ENCODE peak calls at places on chromosomes 5 and 9, in four cellular contexts. K, H, U and T are unnamed samples.
A peak's percentile ranks its signal among the peaks of the same experiment; 100 is the strongest.

GRCh38 chr5:177083351-177083750 is 3.4 kb upstream of the FGFR4 start:
- DNase-seq in K (no peak), H (no peak), U (no peak), T (no peak)

GRCh38 chr5:174751154-174751990 is 27.0 kb downstream of the MSX2 start:
- DNase-seq in K (no peak), H (no peak), U (no peak), T (peak; percentile 81)

GRCh38 chr5:45035991-45036390 is 227.2 kb downstream of the MRPS30 start:
- DNase-seq in K (no peak), H (no peak), U (no peak), T (no peak)

GRCh38 chr5:60649288-60649917 is 50.6 kb downstream of the DEPDC1B start:
- DNase-seq in K (no peak), H (no peak), U (peak; percentile 59), T (peak; percentile 51)

GRCh38 chr5:57002959-57003485 is 51.1 kb upstream of the MIER3 start:
- DNase-seq in K (no peak), H (no peak), U (no peak), T (no peak)

GRCh38 chr5:69129413-69129812 is 35.6 kb downstream of the SLC30A5 start:
- DNase-seq in K (no peak), H (no peak), U (no peak), T (no peak)

GRCh38 chr9:5698004-5698403 is 69.1 kb downstream of the RIC1 start:
- DNase-seq in K (no peak), H (no peak), U (no peak), T (no peak)

GRCh38 chr9:114033397-114034103 is 44.5 kb downstream of the AMBP start:
- DNase-seq in K (no peak), H (peak; percentile 21), U (peak; percentile 13), T (peak; percentile 71)

GRCh38 chr5:74040065-74040551 is 414.1 kb downstream of the ARHGEF28 start:
- DNase-seq in K (no peak), H (no peak), U (no peak), T (no peak)

GRCh38 chr9:124216474-124217176 is 41.1 kb upstream of the NEK6 start:
- DNase-seq in K (peak; percentile 56), H (peak; percentile 63), U (no peak), T (no peak)

GRCh38 chr5:133847301-133847700 is 121.1 kb downstream of the C5orf15 start:
- DNase-seq in K (no peak), H (no peak), U (no peak), T (no peak)

GRCh38 chr5:138635268-138635667 is 60.1 kb upstream of the HSPA9 start:
- DNase-seq in K (no peak), H (no peak), U (no peak), T (no peak)

GRCh38 chr9:6852243-6852963 is 94.6 kb downstream of the KDM4C start:
- DNase-seq in K (no peak), H (no peak), U (peak; percentile 30), T (no peak)

DNA sequence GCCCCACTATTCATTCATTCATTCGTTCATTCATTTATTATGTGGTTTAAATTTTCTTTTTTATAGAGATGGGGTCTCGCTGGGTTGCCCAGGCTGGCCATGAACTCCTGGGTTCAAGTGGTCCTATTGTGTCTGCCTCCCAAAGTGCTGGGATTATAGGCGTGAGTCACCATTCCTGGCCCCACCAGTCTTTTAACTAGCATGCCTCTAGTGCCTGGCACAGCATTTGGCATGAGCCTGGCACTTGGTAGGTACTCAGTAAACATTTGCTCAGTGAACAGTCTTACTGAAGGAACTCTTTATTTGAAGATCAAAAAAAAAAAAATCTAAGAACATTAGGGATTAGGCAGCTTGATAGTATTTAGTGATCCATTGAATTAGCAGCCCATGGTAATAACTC is 98.1 kb downstream of the KDM4C start:
- DNase-seq in K (no peak), H (peak; percentile 63), U (no peak), T (no peak)
- H3K4me1 ChIP-seq in K (no peaks in the 10 kb centered on the region), H (no peaks in the 10 kb centered on the region), U (peaks cover 16% of the 10 kb centered on the region), T (no peaks in the 10 kb centered on the region)

DNA sequence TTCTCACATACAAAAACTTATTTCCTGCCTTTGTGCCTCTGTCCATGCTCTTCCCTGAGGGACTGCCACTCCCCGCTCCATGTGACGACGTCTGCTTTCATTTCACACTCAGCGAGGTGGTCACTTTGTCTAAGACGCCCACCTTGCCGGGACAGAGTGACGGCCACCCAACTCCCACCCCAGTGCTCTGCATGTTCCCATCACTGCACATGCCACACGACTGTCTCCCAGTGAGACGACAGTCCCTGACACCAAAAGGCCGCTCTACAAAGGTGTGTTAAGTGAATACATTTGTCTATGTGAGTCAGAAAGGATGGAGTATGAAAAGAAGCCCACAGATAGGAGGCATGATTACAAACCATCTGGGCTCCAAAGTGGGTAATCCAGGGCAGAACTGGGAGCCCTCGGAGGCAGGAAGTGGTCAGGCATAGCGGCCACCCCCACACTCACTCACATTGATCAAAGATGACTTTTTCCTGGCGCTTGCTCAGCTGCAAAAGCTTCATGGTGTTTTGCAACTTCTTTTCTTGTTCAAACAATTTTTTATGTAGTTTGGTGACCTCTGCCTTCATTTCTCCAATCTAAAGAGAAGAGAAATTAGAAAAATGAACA is 185.8 kb downstream of the CDK5RAP2 start:
- DNase-seq in K (no peak), H (no peak), U (peak; percentile 27), T (no peak)
- TF ChIP-seq POLR2AphosphoS5 in K (no peak), H (no peak), U (no peak), T (no peak)

GRCh38 chr5:168525856-168526255 is 3.2 kb upstream of the FBLL1 start:
- DNase-seq in K (no peak), H (no peak), U (peak; percentile 69), T (no peak)

GRCh38 chr5:168528521-168529360 is at the start of gene FBLL1:
- DNase-seq in K (no peak), H (no peak), U (peak; percentile 19), T (peak; percentile 93)

GRCh38 chr5:168529361-168530234 is 493 bp downstream of the FBLL1 start:
- DNase-seq in K (no peak), H (no peak), U (no peak), T (peak; percentile 59)

GRCh38 chr5:168530751-168531150 is 1.6 kb downstream of the FBLL1 start:
- DNase-seq in K (no peak), H (no peak), U (no peak), T (no peak)

DNA sequence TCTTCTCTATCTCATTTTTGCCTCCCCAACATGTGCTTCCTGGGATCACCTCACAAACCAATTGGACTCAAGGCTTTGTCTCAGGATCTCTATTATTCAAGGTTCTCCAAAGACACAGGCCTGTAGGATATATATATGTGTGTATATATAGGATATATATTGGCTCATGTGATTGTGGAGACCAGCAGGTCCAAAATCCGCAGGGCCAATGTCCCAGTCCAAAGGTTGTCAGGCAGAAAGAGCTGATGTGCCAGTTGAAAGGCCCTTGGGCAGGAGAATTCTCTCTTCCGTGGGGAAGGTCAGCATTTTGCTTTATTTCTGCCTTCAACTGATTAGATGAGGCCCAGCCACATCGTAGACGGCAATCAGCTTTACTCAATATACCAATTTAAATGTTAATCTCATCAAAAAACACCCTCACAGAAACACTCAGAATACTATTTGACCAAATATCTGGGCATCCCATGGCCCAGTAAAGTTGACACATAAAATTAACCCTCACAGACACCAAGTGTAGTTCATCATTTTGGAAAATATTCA is 1.3 kb upstream of the FBLL1 start:
- DNase-seq in K (no peak), H (no peak), U (no peak), T (no peak)
- H3K27me3 ChIP-seq in K (peaks cover 49% of the 10 kb centered on the region), H (no peaks in the 10 kb centered on the region), U (no peaks in the 10 kb centered on the region), T (peaks cover 26% of the 10 kb centered on the region)

GRCh38 chr5:17219431-17219830 is 2.0 kb downstream of the BASP1 start:
- DNase-seq in K (no peak), H (no peak), U (no peak), T (no peak)

GRCh38 chr5:17218353-17219005 is 1.0 kb downstream of the BASP1 start:
- DNase-seq in K (peak; percentile 43), H (no peak), U (no peak), T (peak; percentile 50)

GRCh38 chr5:17216974-17217325 is 481 bp upstream of the BASP1 start:
- DNase-seq in K (no peak), H (no peak), U (no peak), T (peak; percentile 74)

GRCh38 chr5:17217421-17218352 is at the start of gene BASP1:
- DNase-seq in K (peak; percentile 79), H (peak; percentile 81), U (no peak), T (peak; percentile 88)

GRCh38 chr5:17219006-17219422 is 1.6 kb downstream of the BASP1 start:
- DNase-seq in K (no peak), H (peak; percentile 31), U (no peak), T (peak; percentile 80)
- H3K4me1 ChIP-seq in K (no peaks in the 10 kb centered on the region), H (peaks cover 34% of the 10 kb centered on the region), U (no peaks in the 10 kb centered on the region), T (peaks cover 59% of the 10 kb centered on the region)

DNA sequence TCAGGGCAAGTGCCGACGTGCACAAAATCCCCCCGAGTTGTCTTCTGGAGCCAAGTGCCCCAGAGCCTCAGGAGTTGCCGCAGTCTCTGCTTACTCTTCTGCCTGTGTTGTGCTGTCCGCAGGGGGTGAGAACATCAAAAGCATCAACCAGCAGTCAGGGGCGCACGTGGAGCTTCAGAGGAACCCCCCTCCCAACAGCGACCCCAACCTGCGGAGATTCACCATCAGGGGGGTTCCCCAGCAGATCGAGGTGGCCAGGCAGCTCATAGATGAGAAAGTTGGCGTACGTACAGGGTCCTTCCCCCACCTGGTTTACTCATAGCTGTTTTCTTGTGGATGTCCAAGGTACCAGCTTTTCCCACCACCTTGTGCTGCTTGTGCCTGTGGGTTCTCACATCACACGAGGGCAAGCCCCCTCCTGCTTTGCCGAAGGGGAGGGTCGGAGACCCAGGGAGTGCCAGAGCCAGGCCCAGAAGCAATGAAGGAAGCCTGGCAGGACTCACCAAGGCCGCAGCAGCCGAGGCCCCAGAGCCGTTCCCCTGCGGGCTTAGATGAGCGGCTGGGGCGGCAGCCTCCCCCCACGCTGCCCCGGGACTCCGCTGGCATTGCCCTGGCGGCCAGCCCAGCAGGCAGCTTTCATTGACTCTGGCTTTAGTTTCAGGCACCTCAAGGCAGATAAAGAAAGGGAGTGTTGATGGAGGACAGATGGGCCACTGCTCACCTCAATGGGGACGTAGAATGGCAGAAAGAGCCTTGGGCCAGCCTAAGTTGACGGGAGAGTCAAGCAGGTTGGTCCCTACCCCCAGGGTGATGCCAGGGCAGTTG is 33.7 kb upstream of the PRDM12 start:
- DNase-seq in K (no peak), H (no peak), U (no peak), T (no peak)
- TF ChIP-seq POLR2AphosphoS5 in K (no peak), H (no peak), U (no peak), T (no peak)

DNA sequence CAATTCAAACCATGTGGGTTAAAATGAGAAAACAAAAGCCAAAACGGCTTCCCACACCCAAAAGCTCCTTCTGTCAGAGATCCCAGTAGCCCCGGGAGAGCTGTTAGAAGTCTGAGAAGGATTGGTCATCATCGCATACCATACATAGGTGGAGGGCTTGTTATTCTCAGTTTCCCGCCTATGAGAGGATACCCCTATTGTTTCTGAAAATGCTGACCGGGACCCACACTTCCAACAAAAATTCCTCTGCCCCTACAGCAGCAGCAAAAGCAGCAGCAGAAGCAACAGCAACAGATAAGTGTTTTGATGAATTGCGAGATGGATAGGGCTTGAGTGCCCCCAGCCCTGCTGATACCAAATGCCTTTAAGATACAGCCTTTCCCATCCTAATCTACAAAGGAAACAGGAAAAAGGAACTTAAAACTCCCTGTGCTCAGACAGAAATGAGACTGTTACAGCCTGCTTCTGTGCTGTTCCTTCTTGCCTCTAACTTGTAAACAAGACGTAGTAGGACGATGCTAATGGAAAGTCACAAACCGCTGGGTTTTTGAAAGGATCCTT is at the start of gene TEK:
- DNase-seq in K (no peak), H (no peak), U (no peak), T (peak; percentile 71)
- H3K27me3 ChIP-seq in K (no peaks in the 10 kb centered on the region), H (no peaks in the 10 kb centered on the region), U (peaks cover 1% of the 10 kb centered on the region), T (no peaks in the 10 kb centered on the region)

DNA sequence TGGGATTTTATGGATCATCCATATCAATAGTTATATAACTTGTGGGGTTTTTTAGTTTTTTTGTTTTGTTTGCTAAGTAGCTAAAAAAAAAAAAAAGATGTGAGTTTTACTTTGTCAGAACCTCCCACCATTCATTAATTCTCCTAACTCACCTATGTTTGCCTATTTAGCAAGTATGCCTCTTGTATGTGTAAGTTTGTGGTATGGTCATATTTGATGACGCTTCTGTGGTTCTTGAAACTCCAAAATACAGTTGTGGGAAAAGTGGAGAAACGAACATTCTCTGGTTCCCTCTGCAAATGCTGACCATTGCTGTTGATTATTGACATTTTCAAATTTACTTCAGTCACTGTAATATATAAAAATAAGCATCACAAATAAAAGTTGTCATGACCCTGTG is 75.7 kb downstream of the PBX3 start:
- DNase-seq in K (no peak), H (no peak), U (no peak), T (no peak)
- H3K4me1 ChIP-seq in K (peaks cover 3% of the 10 kb centered on the region), H (peaks cover 12% of the 10 kb centered on the region), U (peaks cover 7% of the 10 kb centered on the region), T (no peaks in the 10 kb centered on the region)